ENCODE peak calls at places on chromosomes 7 and 10, in nine cellular contexts. V is GM13976, C is psoas muscle, P is WTC11, M is kidney epithelial cell, F is heart right ventricle, J is uterus, H is fibroblast of pulmonary artery, L is MM.1S. Z is an unnamed sample.

GRCh38 chr10:84097787-84098353 is 41.4 kb upstream of the GHITM start:
- DNase-seq in V (no peak), C (no peak), P (no peak), M (no peak), F (no peak), J (no peak), H (peak; percentile 53), L (peak; percentile 19), Z (no peak)

GRCh38 chr7:139112741-139113250 is 3.3 kb upstream of the ZC3HAV1 start:
- DNase-seq in V (no peak), C (no peak), P (no peak), M (no peak), F (no peak), J (no peak), H (no peak), L (no peak), Z (no peak)

GRCh38 chr10:2925631-2926030 is 141.7 kb upstream of the PFKP start:
- DNase-seq in V (no peak), C (peak; percentile 76), P (no peak), M (no peak), F (peak; percentile 60), J (no peak), H (peak; percentile 57), L (no peak), Z (no peak)

GRCh38 chr7:2241580-2242540 is at the start of the genes MRM2 and NUDT1:
- DNase-seq in V (peak; percentile 93), C (peak; percentile 92), P (peak; percentile 87), M (no peak), F (peak; percentile 86), J (peak; percentile 83), H (peak; percentile 68), L (peak; percentile 89), Z (peak; percentile 92)

GRCh38 chr10:18659784-18660561 is 742 bp downstream of the ARL5B start:
- DNase-seq in V (peak; percentile 18), C (no peak), P (no peak), M (no peak), F (no peak), J (no peak), H (peak; percentile 47), L (peak; percentile 60), Z (peak; percentile 17)

GRCh38 chr7:132249591-132249971 is 326.7 kb downstream of the PLXNA4 start:
- DNase-seq in V (no peak), C (no peak), P (peak; percentile 51), M (no peak), F (no peak), J (no peak), H (peak; percentile 16), L (no peak), Z (no peak)

GRCh38 chr10:62377966-62378365 is 3.8 kb downstream of the ZNF365 start:
- DNase-seq in V (no peak), C (no peak), P (no peak), M (no peak), F (no peak), J (no peak), H (no peak), L (no peak), Z (no peak)

GRCh38 chr10:98262571-98262970 is 5.4 kb downstream of the LOXL4 start:
- DNase-seq in V (peak; percentile 50), C (peak; percentile 93), P (peak; percentile 66), M (no peak), F (peak; percentile 74), J (no peak), H (peak; percentile 53), L (peak; percentile 51), Z (no peak)

GRCh38 chr7:80890839-80891544 is 27.9 kb downstream of the SEMA3C start:
- DNase-seq in V (no peak), C (no peak), P (no peak), M (no peak), F (no peak), J (no peak), H (no peak), L (no peak), Z (no peak)

GRCh38 chr10:13672505-13672904 is 85.7 kb downstream of the PRPF18 start:
- DNase-seq in V (no peak), C (no peak), P (no peak), M (no peak), F (no peak), J (no peak), H (no peak), L (no peak), Z (no peak)

GRCh38 chr7:155380986-155381851 is 76.7 kb upstream of the EN2 start:
- DNase-seq in V (no peak), C (no peak), P (no peak), M (no peak), F (no peak), J (no peak), H (no peak), L (no peak), Z (no peak)

GRCh38 chr10:42836096-42836495 is 53.5 kb downstream of the BMS1 start:
- DNase-seq in V (no peak), C (no peak), P (peak; percentile 51), M (no peak), F (no peak), J (no peak), H (no peak), L (no peak), Z (no peak)

GRCh38 chr7:101631224-101631714 is 2.2 kb upstream of the MYL10 start:
- DNase-seq in V (no peak), C (no peak), P (no peak), M (no peak), F (no peak), J (no peak), H (no peak), L (no peak), Z (no peak)

GRCh38 chr7:7686806-7687205 is 31.6 kb downstream of the RPA3 start:
- DNase-seq in V (no peak), C (no peak), P (no peak), M (no peak), F (no peak), J (no peak), H (no peak), L (no peak), Z (no peak)

GRCh38 chr10:6270951-6271350 is 68.2 kb downstream of the PFKFB3 start:
- DNase-seq in V (no peak), C (no peak), P (no peak), M (no peak), F (no peak), J (no peak), H (no peak), L (no peak), Z (no peak)

GRCh38 chr7:7347045-7347444 is 164.7 kb downstream of the C1GALT1 start:
- DNase-seq in V (no peak), C (no peak), P (no peak), M (no peak), F (no peak), J (no peak), H (no peak), L (no peak), Z (no peak)

DNA sequence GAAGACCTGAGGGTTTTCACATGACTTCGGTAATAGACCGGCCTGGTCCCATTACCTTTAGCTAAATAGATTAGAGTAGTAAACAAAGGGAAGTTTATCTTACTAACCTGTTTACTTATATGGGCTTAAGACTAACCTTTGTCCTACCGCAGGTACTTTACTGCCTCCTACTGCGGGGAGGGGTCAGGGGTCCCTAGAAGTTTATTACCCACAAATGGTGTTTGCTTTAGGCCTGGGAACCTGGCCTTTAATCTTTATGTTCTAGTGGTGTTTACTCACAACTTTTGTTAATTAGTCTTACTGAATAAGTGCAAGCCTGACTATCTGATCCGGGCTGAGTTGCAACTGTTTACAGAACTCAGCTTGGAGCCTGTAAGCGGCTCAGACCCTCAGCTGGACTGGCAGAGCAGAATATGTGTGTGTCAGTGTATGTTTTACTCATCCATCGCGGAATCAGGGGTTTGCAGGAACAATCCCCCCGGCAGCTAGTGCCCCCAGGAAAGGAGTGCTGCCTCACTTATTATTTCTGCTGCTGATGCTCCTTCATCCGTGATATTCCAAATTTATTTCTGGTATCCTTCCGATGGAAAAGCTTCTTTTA is 578.9 kb upstream of the SEMA3D start:
- DNase-seq in V (no peak), C (no peak), P (no peak), M (no peak), F (no peak), J (no peak), H (no peak), L (no peak), Z (no peak)
- TF ChIP-seq CTCF in V (no peak), C (no peak), P (no peak), M (no peak), F (no peak), J (no peak), H (no peak), L (no peak), Z (no peak)

GRCh38 chr10:33073641-33074410 is 115.8 kb upstream of the ITGB1 start:
- DNase-seq in V (no peak), C (no peak), P (no peak), M (no peak), F (no peak), J (peak; percentile 29), H (peak; percentile 36), L (no peak), Z (no peak)
- TF ChIP-seq CTCF in V (no peak), C (no peak), P (no peak), M (no peak), F (no peak), J (no peak), H (peak; percentile 8), L (no peak), Z (no peak)

GRCh38 chr7:105741993-105742392 is 134.4 kb downstream of the ATXN7L1 start:
- DNase-seq in V (no peak), C (no peak), P (no peak), M (no peak), F (no peak), J (no peak), H (no peak), L (no peak), Z (no peak)

GRCh38 chr7:105734233-105734632 is 142.2 kb downstream of the ATXN7L1 start:
- DNase-seq in V (no peak), C (no peak), P (no peak), M (no peak), F (no peak), J (peak; percentile 19), H (no peak), L (no peak), Z (no peak)

GRCh38 chr7:105742787-105743186 is 133.6 kb downstream of the ATXN7L1 start:
- DNase-seq in V (no peak), C (no peak), P (no peak), M (no peak), F (no peak), J (no peak), H (no peak), L (no peak), Z (no peak)

GRCh38 chr7:105743351-105743812 is 133.0 kb downstream of the ATXN7L1 start:
- DNase-seq in V (no peak), C (no peak), P (no peak), M (no peak), F (no peak), J (no peak), H (no peak), L (no peak), Z (no peak)

GRCh38 chr7:105738133-105738532 is 138.3 kb downstream of the ATXN7L1 start:
- DNase-seq in V (no peak), C (no peak), P (no peak), M (no peak), F (no peak), J (no peak), H (no peak), L (no peak), Z (no peak)
- TF ChIP-seq CTCF in V (no peak), C (no peak), P (no peak), M (no peak), F (no peak), J (no peak), H (peak; percentile 8), L (no peak), Z (no peak)

GRCh38 chr7:85469446-85469970 is 282.7 kb upstream of the SEMA3D start:
- DNase-seq in V (no peak), C (no peak), P (no peak), M (no peak), F (no peak), J (no peak), H (peak; percentile 8), L (no peak), Z (no peak)

GRCh38 chr7:85464042-85464651 is 277.3 kb upstream of the SEMA3D start:
- DNase-seq in V (no peak), C (no peak), P (no peak), M (no peak), F (no peak), J (no peak), H (peak; percentile 18), L (peak; percentile 11), Z (no peak)
- TF ChIP-seq CTCF in V (no peak), C (no peak), P (no peak), M (peak; percentile 6), F (no peak), J (no peak), H (peak; percentile 28), L (peak; percentile 23), Z (no peak)

Z was measured in GM10248.